ENCODE peak calls at places on chromosome 9, in six cellular contexts. T is A549, C is NCI-H1105, U is aorta, Y is amygdala, E is activated T-cell treated with anti-CD3 and anti-CD28 coated beads for 24 hours. Z is an unnamed sample.

GRCh38 chr9:70413427-70413797 is 1.0 kb downstream of the KLF9 start:
- DNase-seq in T (no peak), C (peak), U (no peak), Y (no peak), E (no peak), Z (no peak)

GRCh38 chr9:107465467-107466451 is 23.8 kb downstream of the KLF4 start:
- DNase-seq in T (peak), C (no peak), U (peak), Y (peak), E (no peak), Z (no peak)

GRCh38 chr9:129703667-129704355 is 38.4 kb downstream of the PRRX2 start:
- DNase-seq in T (no peak), C (no peak), U (peak), Y (no peak), E (no peak), Z (no peak)

GRCh38 chr9:7862170-7862569 is 62.6 kb upstream of the DMAC1 start:
- DNase-seq in T (no peak), C (no peak), U (no peak), Y (no peak), E (no peak), Z (no peak)

GRCh38 chr9:2155966-2156365 is 140.8 kb downstream of the SMARCA2 start:
- DNase-seq in T (no peak), C (no peak), U (no peak), Y (no peak), E (no peak), Z (no peak)

GRCh38 chr9:93697352-93698139 is 121.2 kb downstream of the PHF2 start:
- DNase-seq in T (no peak), C (no peak), U (no peak), Y (no peak), E (no peak), Z (no peak)

GRCh38 chr9:755454-756381 is 85.8 kb upstream of the DMRT1 start:
- DNase-seq in T (no peak), C (no peak), U (no peak), Y (no peak), E (no peak), Z (no peak)

GRCh38 chr9:133844876-133845658 is 106.9 kb upstream of the SARDH start:
- DNase-seq in T (no peak), C (no peak), U (peak), Y (peak), E (no peak), Z (no peak)

GRCh38 chr9:121949364-121949763 is 143.7 kb downstream of the TTLL11 start:
- DNase-seq in T (no peak), C (no peak), U (no peak), Y (no peak), E (no peak), Z (no peak)

Z was measured in NCI-H2227 treated with DMSO at 0.1 percent for 48 hours.